ENCODE peak calls at places on chromosome X, in ten cellular contexts. L is MG63; E is heart left ventricle; R is effector memory CD4-positive, alpha-beta T cell; M is ovary; T is Peyer's patch; J is cardiac fibroblast; X is AG04449; P is cardiac muscle cell; V is SK-N-SH. Z is an unnamed sample.

GRCh38 chrX:45900751-45901150 is 644.5 kb downstream of the ZNF674 start:
- DNase-seq in L (no peak), E (no peak), R (no peak), M (no peak), T (no peak), J (peak), X (no peak), P (peak), V (no peak), Z (no peak)

GRCh38 chrX:65920620-65921019 is 119.3 kb downstream of the VSIG4 start:
- DNase-seq in L (no peak), E (no peak), R (no peak), M (no peak), T (no peak), J (no peak), X (no peak), P (no peak), V (no peak), Z (no peak)

GRCh38 chrX:112081781-112082482 is 644 bp downstream of the TRPC5 start:
- DNase-seq in L (no peak), E (no peak), R (no peak), M (no peak), T (no peak), J (no peak), X (no peak), P (no peak), V (peak), Z (no peak)

GRCh38 chrX:140918398-140919043 is 83.9 kb upstream of the SPANXB1 start:
- DNase-seq in L (peak), E (no peak), R (peak), M (peak), T (no peak), J (peak), X (no peak), P (peak), V (peak), Z (no peak)

GRCh38 chrX:62923093-62923492 is 428.0 kb downstream of the SPIN4 start:
- DNase-seq in L (no peak), E (no peak), R (no peak), M (no peak), T (no peak), J (no peak), X (no peak), P (no peak), V (no peak), Z (no peak)

GRCh38 chrX:130083107-130083490 is 27.2 kb downstream of the ELF4 start:
- DNase-seq in L (no peak), E (no peak), R (no peak), M (no peak), T (no peak), J (no peak), X (no peak), P (no peak), V (no peak), Z (no peak)

GRCh38 chrX:76454456-76454927 is 27.0 kb downstream of the MAGEE1 start:
- DNase-seq in L (no peak), E (no peak), R (no peak), M (no peak), T (no peak), J (peak), X (no peak), P (peak), V (peak), Z (no peak)

GRCh38 chrX:136209016-136209738 is 42.0 kb downstream of the MAP7D3 start:
- DNase-seq in L (peak), E (peak), R (peak), M (peak), T (peak), J (peak), X (no peak), P (peak), V (peak), Z (no peak)

GRCh38 chrX:129690435-129690834 is 35.7 kb upstream of the APLN start:
- DNase-seq in L (no peak), E (no peak), R (no peak), M (no peak), T (no peak), J (no peak), X (no peak), P (peak), V (no peak), Z (no peak)

GRCh38 chrX:153768311-153769157 is 4.5 kb downstream of the PLXNB3 start:
- DNase-seq in L (no peak), E (peak), R (no peak), M (no peak), T (no peak), J (no peak), X (no peak), P (no peak), V (peak), Z (no peak)

GRCh38 chrX:71577682-71578081 is 555 bp upstream of the GCNA start:
- DNase-seq in L (no peak), E (no peak), R (no peak), M (no peak), T (no peak), J (no peak), X (no peak), P (peak), V (peak), Z (no peak)

GRCh38 chrX:97267376-97267775 is 383.7 kb downstream of the RPA4 start:
- DNase-seq in L (no peak), E (no peak), R (no peak), M (no peak), T (no peak), J (peak), X (no peak), P (peak), V (no peak), Z (no peak)

GRCh38 chrX:119685225-119686066 is 7.5 kb downstream of the SEPTIN6 start:
- DNase-seq in L (no peak), E (no peak), R (peak), M (no peak), T (peak), J (peak), X (no peak), P (no peak), V (no peak), Z (no peak)

GRCh38 chrX:103063918-103064434 is at the start of gene BEX1:
- DNase-seq in L (no peak), E (peak), R (no peak), M (peak), T (peak), J (peak), X (peak), P (peak), V (peak), Z (peak)

GRCh38 chrX:2374086-2374485 is 126.7 kb downstream of the DHRSX start:
- DNase-seq in L (peak), E (no peak), R (no peak), M (no peak), T (no peak), J (no peak), X (peak), P (peak), V (no peak), Z (no peak)

GRCh38 chrX:108268434-108269080 is 169.7 kb downstream of the COL4A6 start:
- DNase-seq in L (peak), E (peak), R (no peak), M (no peak), T (no peak), J (peak), X (no peak), P (no peak), V (no peak), Z (no peak)

GRCh38 chrX:1584237-1585011 is 7.0 kb upstream of the AKAP17A start:
- DNase-seq in L (no peak), E (no peak), R (no peak), M (no peak), T (no peak), J (no peak), X (no peak), P (no peak), V (no peak), Z (no peak)

GRCh38 chrX:50718791-50719190 is 95.2 kb downstream of the SHROOM4 start:
- DNase-seq in L (peak), E (no peak), R (no peak), M (no peak), T (no peak), J (peak), X (no peak), P (no peak), V (no peak), Z (no peak)

GRCh38 chrX:121407627-121408026 is 360.2 kb downstream of the GLUD2 start:
- DNase-seq in L (no peak), E (no peak), R (no peak), M (no peak), T (no peak), J (no peak), X (no peak), P (no peak), V (no peak), Z (no peak)

GRCh38 chrX:71619193-71619592 is 882 bp upstream of the CXCR3 start:
- DNase-seq in L (no peak), E (no peak), R (peak), M (no peak), T (no peak), J (no peak), X (no peak), P (no peak), V (no peak), Z (no peak)

GRCh38 chrX:112211459-112211858 is 128.9 kb upstream of the TRPC5 start:
- DNase-seq in L (peak), E (no peak), R (no peak), M (no peak), T (no peak), J (no peak), X (no peak), P (no peak), V (no peak), Z (no peak)

DNA sequence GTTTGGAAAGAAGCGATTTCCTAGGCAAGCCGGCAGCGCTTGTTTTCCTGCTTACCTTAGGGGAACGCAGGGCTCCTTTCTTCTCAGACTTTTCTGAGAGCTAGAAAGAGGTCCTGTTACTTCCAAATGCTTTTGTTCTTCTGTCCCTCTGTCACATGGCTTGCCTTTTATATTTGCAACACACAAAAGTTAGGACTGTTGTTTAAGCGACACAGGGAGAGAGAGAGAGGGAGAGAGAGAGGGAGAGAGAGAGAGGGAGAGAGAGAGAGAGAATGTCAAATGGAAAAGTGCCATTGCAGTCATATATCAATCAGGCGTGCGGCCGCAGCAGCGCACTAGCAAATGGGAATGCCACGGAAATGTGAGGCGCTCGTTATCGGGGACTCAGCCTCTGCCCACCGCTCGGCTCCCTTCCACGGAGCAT is at the start of gene NDP:
- DNase-seq in L (peak), E (no peak), R (no peak), M (no peak), T (no peak), J (peak), X (no peak), P (no peak), V (peak), Z (no peak)
- H3K4me3 ChIP-seq in L (peak), E (peak), R (peak), M (peak), T (peak), J (peak), X (peak), P (peak), V (no peak), Z (peak)

DNA sequence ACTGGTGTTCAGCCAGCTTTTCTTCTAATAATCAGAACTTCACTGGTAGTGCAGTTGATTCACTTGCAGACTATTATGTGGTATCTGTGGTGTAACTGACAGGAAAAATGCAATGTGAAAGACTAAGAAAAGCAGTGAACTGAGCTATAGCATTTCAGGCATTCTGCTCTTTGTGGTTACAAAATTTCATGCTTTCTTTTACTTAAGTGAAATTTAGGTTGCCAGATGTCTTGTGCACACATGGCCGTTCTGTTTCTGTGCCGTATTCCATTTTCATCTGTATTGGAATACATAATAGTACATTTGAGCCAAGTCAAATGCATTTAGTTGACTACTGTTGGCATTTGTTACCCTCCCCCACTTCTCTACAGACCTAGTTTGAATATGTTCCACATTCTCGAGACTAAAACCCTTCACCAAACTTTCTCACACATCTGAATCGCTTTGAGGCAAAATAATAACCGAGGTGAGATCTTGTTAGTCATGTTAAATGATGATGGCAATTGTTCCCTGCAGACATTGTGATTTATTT is 8.2 kb downstream of the RTL3 start:
- DNase-seq in L (no peak), E (no peak), R (no peak), M (no peak), T (no peak), J (peak), X (peak), P (peak), V (no peak), Z (no peak)
- H3K4me3 ChIP-seq in L (no peak), E (no peak), R (no peak), M (no peak), T (no peak), J (no peak), X (no peak), P (no peak), V (no peak), Z (no peak)

GRCh38 chrX:31421441-31421840 is 349.6 kb upstream of the FTHL17 start:
- DNase-seq in L (no peak), E (no peak), R (no peak), M (no peak), T (no peak), J (no peak), X (no peak), P (peak), V (no peak), Z (no peak)

GRCh38 chrX:31420302-31420701 is 348.5 kb upstream of the FTHL17 start:
- DNase-seq in L (no peak), E (no peak), R (no peak), M (no peak), T (no peak), J (no peak), X (no peak), P (no peak), V (no peak), Z (no peak)

GRCh38 chrX:31420711-31421151 is 348.9 kb upstream of the FTHL17 start:
- DNase-seq in L (no peak), E (no peak), R (no peak), M (no peak), T (no peak), J (peak), X (no peak), P (peak), V (no peak), Z (no peak)

GRCh38 chrX:31423575-31424284 is 351.9 kb upstream of the FTHL17 start:
- DNase-seq in L (peak), E (peak), R (no peak), M (peak), T (no peak), J (peak), X (no peak), P (peak), V (peak), Z (peak)
- H3K4me3 ChIP-seq in L (no peak), E (no peak), R (no peak), M (no peak), T (no peak), J (peak), X (no peak), P (no peak), V (no peak), Z (no peak)

DNA sequence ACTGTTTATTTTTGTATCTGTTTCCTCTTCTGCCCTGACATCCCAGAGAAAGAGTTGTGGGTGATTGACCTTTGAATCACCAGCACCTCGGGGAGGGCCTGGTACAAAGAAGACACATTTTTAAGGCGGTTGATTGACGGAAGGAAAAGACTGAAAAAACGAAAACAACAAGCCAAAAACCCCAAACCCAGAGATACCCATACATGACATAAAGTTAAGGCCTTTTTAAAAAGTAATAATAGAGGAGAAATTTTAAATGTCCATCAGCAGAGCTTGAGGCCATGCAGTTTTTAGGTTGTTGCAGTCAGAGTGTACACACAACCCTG is 110.0 kb downstream of the GNL3L start:
- DNase-seq in L (no peak), E (no peak), R (no peak), M (no peak), T (no peak), J (no peak), X (no peak), P (no peak), V (no peak), Z (no peak)
- H3K4me3 ChIP-seq in L (peak), E (peak), R (peak), M (peak), T (peak), J (peak), X (peak), P (peak), V (peak), Z (peak)

GRCh38 chrX:134544614-134545255 is 84.8 kb downstream of the HPRT1 start:
- DNase-seq in L (no peak), E (peak), R (no peak), M (peak), T (no peak), J (no peak), X (no peak), P (peak), V (peak), Z (no peak)
- H3K4me3 ChIP-seq in L (no peak), E (peak), R (no peak), M (peak), T (peak), J (no peak), X (peak), P (peak), V (no peak), Z (no peak)